ENCODE peak calls at places on chromosomes 6 and 20, in seven cellular contexts. One of them, this sample, is unnamed.

GRCh38 chr20:909641-910040 is 6.5 kb downstream of the ANGPT4 start:
- DNase-seq in NCI-H1436: no peak
- DNase-seq in kidney tubule cell: no peak
- DNase-seq in astrocyte of the spinal cord: no peak
- DNase-seq in foreskin melanocyte: no peak
- DNase-seq in cardiac fibroblast: no peak
- DNase-seq in D341Med: no peak
- DNase-seq in this sample: no peak

GRCh38 chr6:106098383-106099234 is 12.5 kb downstream of the PRDM1 start:
- DNase-seq in NCI-H1436: no peak
- DNase-seq in kidney tubule cell: no peak
- DNase-seq in astrocyte of the spinal cord: peak; percentile 73
- DNase-seq in foreskin melanocyte: no peak
- DNase-seq in cardiac fibroblast: peak; percentile 72
- DNase-seq in D341Med: no peak
- DNase-seq in this sample: no peak

GRCh38 chr6:26538936-26539615 is 910 bp downstream of the HMGN4 start:
- DNase-seq in NCI-H1436: no peak
- DNase-seq in kidney tubule cell: peak; percentile 16
- DNase-seq in astrocyte of the spinal cord: no peak
- DNase-seq in foreskin melanocyte: no peak
- DNase-seq in cardiac fibroblast: no peak
- DNase-seq in D341Med: no peak
- DNase-seq in this sample: no peak

GRCh38 chr20:48631114-48632016 is 196.4 kb downstream of the PREX1 start:
- DNase-seq in NCI-H1436: no peak
- DNase-seq in kidney tubule cell: no peak
- DNase-seq in astrocyte of the spinal cord: peak; percentile 22
- DNase-seq in foreskin melanocyte: no peak
- DNase-seq in cardiac fibroblast: peak; percentile 19
- DNase-seq in D341Med: no peak
- DNase-seq in this sample: no peak

GRCh38 chr6:74834967-74835366 is 370.9 kb downstream of the COL12A1 start:
- DNase-seq in NCI-H1436: no peak
- DNase-seq in kidney tubule cell: no peak
- DNase-seq in astrocyte of the spinal cord: no peak
- DNase-seq in foreskin melanocyte: no peak
- DNase-seq in cardiac fibroblast: no peak
- DNase-seq in D341Med: no peak
- DNase-seq in this sample: no peak

GRCh38 chr6:146884728-146885127 is 286.0 kb downstream of the ADGB start:
- DNase-seq in NCI-H1436: no peak
- DNase-seq in kidney tubule cell: peak; percentile 76
- DNase-seq in astrocyte of the spinal cord: no peak
- DNase-seq in foreskin melanocyte: no peak
- DNase-seq in cardiac fibroblast: no peak
- DNase-seq in D341Med: no peak
- DNase-seq in this sample: no peak

GRCh38 chr6:53703047-53703446 is 37.5 kb upstream of the KLHL31 start:
- DNase-seq in NCI-H1436: no peak
- DNase-seq in kidney tubule cell: no peak
- DNase-seq in astrocyte of the spinal cord: no peak
- DNase-seq in foreskin melanocyte: no peak
- DNase-seq in cardiac fibroblast: no peak
- DNase-seq in D341Med: no peak
- DNase-seq in this sample: no peak

GRCh38 chr6:23176883-23177282 is 607.5 kb downstream of the HDGFL1 start:
- DNase-seq in NCI-H1436: no peak
- DNase-seq in kidney tubule cell: no peak
- DNase-seq in astrocyte of the spinal cord: no peak
- DNase-seq in foreskin melanocyte: no peak
- DNase-seq in cardiac fibroblast: no peak
- DNase-seq in D341Med: peak; percentile 39
- DNase-seq in this sample: peak; percentile 94

GRCh38 chr6:3630258-3630828 is 121.2 kb downstream of the PXDC1 start:
- DNase-seq in NCI-H1436: no peak
- DNase-seq in kidney tubule cell: no peak
- DNase-seq in astrocyte of the spinal cord: no peak
- DNase-seq in foreskin melanocyte: no peak
- DNase-seq in cardiac fibroblast: no peak
- DNase-seq in D341Med: no peak
- DNase-seq in this sample: no peak

GRCh38 chr6:161891542-161891941 is 617.7 kb upstream of the AGPAT4 start:
- DNase-seq in NCI-H1436: no peak
- DNase-seq in kidney tubule cell: no peak
- DNase-seq in astrocyte of the spinal cord: peak; percentile 7
- DNase-seq in foreskin melanocyte: no peak
- DNase-seq in cardiac fibroblast: no peak
- DNase-seq in D341Med: no peak
- DNase-seq in this sample: no peak

GRCh38 chr6:144190593-144190992 is 40.3 kb downstream of the STX11 start:
- DNase-seq in NCI-H1436: no peak
- DNase-seq in kidney tubule cell: peak; percentile 79
- DNase-seq in astrocyte of the spinal cord: peak; percentile 57
- DNase-seq in foreskin melanocyte: no peak
- DNase-seq in cardiac fibroblast: peak; percentile 80
- DNase-seq in D341Med: no peak
- DNase-seq in this sample: no peak

GRCh38 chr6:116087437-116088027 is 13.1 kb upstream of the NT5DC1 start:
- DNase-seq in NCI-H1436: no peak
- DNase-seq in kidney tubule cell: peak; percentile 61
- DNase-seq in astrocyte of the spinal cord: peak; percentile 63
- DNase-seq in foreskin melanocyte: peak; percentile 81
- DNase-seq in cardiac fibroblast: peak; percentile 11
- DNase-seq in D341Med: no peak
- DNase-seq in this sample: no peak

GRCh38 chr20:14866841-14867514 is 529.6 kb upstream of the FLRT3 start:
- DNase-seq in NCI-H1436: no peak
- DNase-seq in kidney tubule cell: no peak
- DNase-seq in astrocyte of the spinal cord: no peak
- DNase-seq in foreskin melanocyte: no peak
- DNase-seq in cardiac fibroblast: no peak
- DNase-seq in D341Med: no peak
- DNase-seq in this sample: no peak

GRCh38 chr20:52569201-52569600 is 377.6 kb upstream of the ZFP64 start:
- DNase-seq in NCI-H1436: no peak
- DNase-seq in kidney tubule cell: peak; percentile 50
- DNase-seq in astrocyte of the spinal cord: no peak
- DNase-seq in foreskin melanocyte: no peak
- DNase-seq in cardiac fibroblast: no peak
- DNase-seq in D341Med: no peak
- DNase-seq in this sample: no peak

GRCh38 chr6:131068165-131068564 is 5.1 kb upstream of the EPB41L2 start:
- DNase-seq in NCI-H1436: no peak
- DNase-seq in kidney tubule cell: no peak
- DNase-seq in astrocyte of the spinal cord: no peak
- DNase-seq in foreskin melanocyte: no peak
- DNase-seq in cardiac fibroblast: no peak
- DNase-seq in D341Med: no peak
- DNase-seq in this sample: no peak

GRCh38 chr6:25899123-25899522 is 25.1 kb upstream of the SLC17A3 start:
- DNase-seq in NCI-H1436: no peak
- DNase-seq in kidney tubule cell: peak; percentile 91
- DNase-seq in astrocyte of the spinal cord: no peak
- DNase-seq in foreskin melanocyte: no peak
- DNase-seq in cardiac fibroblast: no peak
- DNase-seq in D341Med: no peak
- DNase-seq in this sample: no peak

GRCh38 chr20:42531675-42531985 is 658.1 kb downstream of the PTPRT start:
- DNase-seq in NCI-H1436: no peak
- DNase-seq in kidney tubule cell: peak; percentile 2
- DNase-seq in astrocyte of the spinal cord: no peak
- DNase-seq in foreskin melanocyte: no peak
- DNase-seq in cardiac fibroblast: no peak
- DNase-seq in D341Med: no peak
- DNase-seq in this sample: peak; percentile 61

GRCh38 chr6:89492025-89492640 is 59.2 kb downstream of the ANKRD6 start:
- DNase-seq in NCI-H1436: no peak
- DNase-seq in kidney tubule cell: no peak
- DNase-seq in astrocyte of the spinal cord: no peak
- DNase-seq in foreskin melanocyte: no peak
- DNase-seq in cardiac fibroblast: no peak
- DNase-seq in D341Med: no peak
- DNase-seq in this sample: peak; percentile 68

GRCh38 chr20:37102571-37102970 is 6.8 kb upstream of the RBL1 start:
- DNase-seq in NCI-H1436: no peak
- DNase-seq in kidney tubule cell: no peak
- DNase-seq in astrocyte of the spinal cord: no peak
- DNase-seq in foreskin melanocyte: no peak
- DNase-seq in cardiac fibroblast: no peak
- DNase-seq in D341Med: no peak
- DNase-seq in this sample: no peak

GRCh38 chr20:37534401-37535157 is 6.9 kb upstream of the BLCAP start:
- DNase-seq in NCI-H1436: peak; percentile 63
- DNase-seq in kidney tubule cell: peak; percentile 79
- DNase-seq in astrocyte of the spinal cord: peak; percentile 81
- DNase-seq in foreskin melanocyte: peak; percentile 96
- DNase-seq in cardiac fibroblast: peak; percentile 88
- DNase-seq in D341Med: peak; percentile 54
- DNase-seq in this sample: peak; percentile 78

GRCh38 chr6:109701774-109702173 is 10.7 kb downstream of the FIG4 start:
- DNase-seq in NCI-H1436: no peak
- DNase-seq in kidney tubule cell: no peak
- DNase-seq in astrocyte of the spinal cord: no peak
- DNase-seq in foreskin melanocyte: no peak
- DNase-seq in cardiac fibroblast: no peak
- DNase-seq in D341Med: no peak
- DNase-seq in this sample: no peak

GRCh38 chr6:593139-593906 is 63.6 kb downstream of the HUS1B start:
- DNase-seq in NCI-H1436: peak; percentile 49
- DNase-seq in kidney tubule cell: peak; percentile 66
- DNase-seq in astrocyte of the spinal cord: peak; percentile 67
- DNase-seq in foreskin melanocyte: peak; percentile 45
- DNase-seq in cardiac fibroblast: peak; percentile 70
- DNase-seq in D341Med: peak; percentile 65
- DNase-seq in this sample: peak; percentile 2

GRCh38 chr20:63567132-63567381 is 7.0 kb downstream of the HELZ2 start:
- DNase-seq in NCI-H1436: no peak
- DNase-seq in kidney tubule cell: no peak
- DNase-seq in astrocyte of the spinal cord: no peak
- DNase-seq in foreskin melanocyte: no peak
- DNase-seq in cardiac fibroblast: no peak
- DNase-seq in D341Med: no peak
- DNase-seq in this sample: no peak

GRCh38 chr6:66605011-66605410 is 898.0 kb upstream of the EYS start:
- DNase-seq in NCI-H1436: no peak
- DNase-seq in kidney tubule cell: no peak
- DNase-seq in astrocyte of the spinal cord: peak; percentile 60
- DNase-seq in foreskin melanocyte: no peak
- DNase-seq in cardiac fibroblast: no peak
- DNase-seq in D341Med: no peak
- DNase-seq in this sample: no peak

GRCh38 chr6:130771741-130772140 is 55.5 kb upstream of the SMLR1 start:
- DNase-seq in NCI-H1436: no peak
- DNase-seq in kidney tubule cell: no peak
- DNase-seq in astrocyte of the spinal cord: no peak
- DNase-seq in foreskin melanocyte: no peak
- DNase-seq in cardiac fibroblast: no peak
- DNase-seq in D341Med: no peak
- DNase-seq in this sample: no peak

GRCh38 chr6:159525445-159526031 is 167.5 kb downstream of the SOD2 start:
- DNase-seq in NCI-H1436: no peak
- DNase-seq in kidney tubule cell: no peak
- DNase-seq in astrocyte of the spinal cord: no peak
- DNase-seq in foreskin melanocyte: no peak
- DNase-seq in cardiac fibroblast: no peak
- DNase-seq in D341Med: no peak
- DNase-seq in this sample: no peak

GRCh38 chr6:91278416-91278815 is 691.5 kb upstream of the MAP3K7 start:
- DNase-seq in NCI-H1436: no peak
- DNase-seq in kidney tubule cell: peak; percentile 85
- DNase-seq in astrocyte of the spinal cord: no peak
- DNase-seq in foreskin melanocyte: no peak
- DNase-seq in cardiac fibroblast: no peak
- DNase-seq in D341Med: no peak
- DNase-seq in this sample: no peak